ENCODE peak calls at places on chromosomes 2 and 18, in eight cellular contexts. One of them, this sample, is unnamed.

GRCh38 chr18:42807852-42808251 is 307.6 kb downstream of the RIT2 start:
- DNase-seq in stomach: no peak
- DNase-seq in epithelial cell of proximal tubule: no peak
- DNase-seq in A549: no peak
- DNase-seq in fibroblast of pulmonary artery: no peak
- DNase-seq in transverse colon: no peak
- DNase-seq in lung: no peak
- DNase-seq in AG10803: no peak
- DNase-seq in this sample: no peak

GRCh38 chr2:233598952-233599351 is 18.5 kb upstream of the UGT1A8 start:
- DNase-seq in stomach: no peak
- DNase-seq in epithelial cell of proximal tubule: no peak
- DNase-seq in A549: no peak
- DNase-seq in fibroblast of pulmonary artery: no peak
- DNase-seq in transverse colon: no peak
- DNase-seq in lung: no peak
- DNase-seq in AG10803: no peak
- DNase-seq in this sample: no peak

GRCh38 chr2:178142274-178143065 is 30.2 kb downstream of the RBM45 start:
- DNase-seq in stomach: no peak
- DNase-seq in epithelial cell of proximal tubule: no peak
- DNase-seq in A549: no peak
- DNase-seq in fibroblast of pulmonary artery: no peak
- DNase-seq in transverse colon: no peak
- DNase-seq in lung: no peak
- DNase-seq in AG10803: no peak
- DNase-seq in this sample: no peak

GRCh38 chr2:10407841-10408648 is 40.1 kb downstream of the ODC1 start:
- DNase-seq in stomach: peak
- DNase-seq in epithelial cell of proximal tubule: peak
- DNase-seq in A549: peak
- DNase-seq in fibroblast of pulmonary artery: peak
- DNase-seq in transverse colon: peak
- DNase-seq in lung: peak
- DNase-seq in AG10803: peak
- DNase-seq in this sample: peak

GRCh38 chr18:10745232-10745631 is 219.4 kb downstream of the NAPG start:
- DNase-seq in stomach: no peak
- DNase-seq in epithelial cell of proximal tubule: no peak
- DNase-seq in A549: no peak
- DNase-seq in fibroblast of pulmonary artery: no peak
- DNase-seq in transverse colon: no peak
- DNase-seq in lung: no peak
- DNase-seq in AG10803: no peak
- DNase-seq in this sample: no peak

GRCh38 chr2:134815741-134816140 is 22.7 kb upstream of the ACMSD start:
- DNase-seq in stomach: no peak
- DNase-seq in epithelial cell of proximal tubule: no peak
- DNase-seq in A549: no peak
- DNase-seq in fibroblast of pulmonary artery: no peak
- DNase-seq in transverse colon: no peak
- DNase-seq in lung: no peak
- DNase-seq in AG10803: no peak
- DNase-seq in this sample: no peak

GRCh38 chr18:9701604-9702324 is 6.3 kb upstream of the RAB31 start:
- DNase-seq in stomach: no peak
- DNase-seq in epithelial cell of proximal tubule: no peak
- DNase-seq in A549: no peak
- DNase-seq in fibroblast of pulmonary artery: no peak
- DNase-seq in transverse colon: no peak
- DNase-seq in lung: no peak
- DNase-seq in AG10803: no peak
- DNase-seq in this sample: no peak

GRCh38 chr2:120429586-120430500 is 83.9 kb downstream of the INHBB start:
- DNase-seq in stomach: no peak
- DNase-seq in epithelial cell of proximal tubule: no peak
- DNase-seq in A549: no peak
- DNase-seq in fibroblast of pulmonary artery: no peak
- DNase-seq in transverse colon: no peak
- DNase-seq in lung: no peak
- DNase-seq in AG10803: no peak
- DNase-seq in this sample: peak

GRCh38 chr2:226114436-226114835 is 685.2 kb downstream of the IRS1 start:
- DNase-seq in stomach: no peak
- DNase-seq in epithelial cell of proximal tubule: no peak
- DNase-seq in A549: peak
- DNase-seq in fibroblast of pulmonary artery: peak
- DNase-seq in transverse colon: no peak
- DNase-seq in lung: no peak
- DNase-seq in AG10803: no peak
- DNase-seq in this sample: no peak

GRCh38 chr2:57740905-57741304 is 305.7 kb upstream of the VRK2 start:
- DNase-seq in stomach: no peak
- DNase-seq in epithelial cell of proximal tubule: no peak
- DNase-seq in A549: no peak
- DNase-seq in fibroblast of pulmonary artery: no peak
- DNase-seq in transverse colon: no peak
- DNase-seq in lung: no peak
- DNase-seq in AG10803: no peak
- DNase-seq in this sample: no peak

GRCh38 chr2:148814143-148814852 is 60.7 kb upstream of the KIF5C start:
- DNase-seq in stomach: peak
- DNase-seq in epithelial cell of proximal tubule: peak
- DNase-seq in A549: no peak
- DNase-seq in fibroblast of pulmonary artery: peak
- DNase-seq in transverse colon: peak
- DNase-seq in lung: no peak
- DNase-seq in AG10803: peak
- DNase-seq in this sample: no peak

GRCh38 chr2:234548720-234549420 is 52.0 kb upstream of the ARL4C start:
- DNase-seq in stomach: no peak
- DNase-seq in epithelial cell of proximal tubule: no peak
- DNase-seq in A549: peak
- DNase-seq in fibroblast of pulmonary artery: peak
- DNase-seq in transverse colon: no peak
- DNase-seq in lung: no peak
- DNase-seq in AG10803: peak
- DNase-seq in this sample: no peak

GRCh38 chr2:171318463-171318934 is 115.3 kb downstream of the METTL8 start:
- DNase-seq in stomach: no peak
- DNase-seq in epithelial cell of proximal tubule: no peak
- DNase-seq in A549: no peak
- DNase-seq in fibroblast of pulmonary artery: peak
- DNase-seq in transverse colon: peak
- DNase-seq in lung: no peak
- DNase-seq in AG10803: peak
- DNase-seq in this sample: no peak
- H3K4me3 ChIP-seq in stomach: no peak
- H3K4me3 ChIP-seq in epithelial cell of proximal tubule: no peak
- H3K4me3 ChIP-seq in A549: no peak
- H3K4me3 ChIP-seq in fibroblast of pulmonary artery: no peak
- H3K4me3 ChIP-seq in transverse colon: no peak
- H3K4me3 ChIP-seq in lung: no peak
- H3K4me3 ChIP-seq in AG10803: no peak
- H3K4me3 ChIP-seq in this sample: no peak

GRCh38 chr2:25401307-25402021 is 59.7 kb upstream of the DNMT3A start:
- DNase-seq in stomach: no peak
- DNase-seq in epithelial cell of proximal tubule: no peak
- DNase-seq in A549: no peak
- DNase-seq in fibroblast of pulmonary artery: no peak
- DNase-seq in transverse colon: no peak
- DNase-seq in lung: no peak
- DNase-seq in AG10803: no peak
- DNase-seq in this sample: no peak

GRCh38 chr2:25405871-25406270 is 64.1 kb upstream of the DNMT3A start:
- DNase-seq in stomach: no peak
- DNase-seq in epithelial cell of proximal tubule: no peak
- DNase-seq in A549: no peak
- DNase-seq in fibroblast of pulmonary artery: no peak
- DNase-seq in transverse colon: no peak
- DNase-seq in lung: no peak
- DNase-seq in AG10803: no peak
- DNase-seq in this sample: no peak

GRCh38 chr2:25398534-25398933 is 56.8 kb upstream of the DNMT3A start:
- DNase-seq in stomach: no peak
- DNase-seq in epithelial cell of proximal tubule: no peak
- DNase-seq in A549: no peak
- DNase-seq in fibroblast of pulmonary artery: no peak
- DNase-seq in transverse colon: no peak
- DNase-seq in lung: no peak
- DNase-seq in AG10803: no peak
- DNase-seq in this sample: no peak

GRCh38 chr2:25400576-25401241 is 59.0 kb upstream of the DNMT3A start:
- DNase-seq in stomach: no peak
- DNase-seq in epithelial cell of proximal tubule: no peak
- DNase-seq in A549: no peak
- DNase-seq in fibroblast of pulmonary artery: no peak
- DNase-seq in transverse colon: no peak
- DNase-seq in lung: no peak
- DNase-seq in AG10803: no peak
- DNase-seq in this sample: no peak

DNA sequence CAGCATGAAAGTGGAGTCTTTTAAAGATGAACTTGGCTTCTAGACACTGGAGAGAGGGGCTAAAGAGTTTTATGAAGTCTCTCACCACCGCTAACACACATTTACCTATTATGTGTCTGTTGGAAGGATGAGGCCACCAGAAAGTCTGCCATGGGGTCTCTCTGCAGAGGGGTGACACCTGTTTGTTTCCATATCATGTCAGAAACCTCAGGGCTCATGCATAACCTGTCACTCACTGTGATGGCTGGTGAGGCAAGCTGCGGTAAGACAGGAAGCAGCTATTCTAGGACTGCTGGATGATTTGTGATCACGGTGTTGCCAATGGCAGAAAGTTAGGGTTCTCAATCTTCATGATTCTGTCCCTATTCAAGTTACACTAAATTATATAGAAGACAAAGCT is 60.8 kb upstream of the DNMT3A start:
- DNase-seq in stomach: no peak
- DNase-seq in epithelial cell of proximal tubule: no peak
- DNase-seq in A549: no peak
- DNase-seq in fibroblast of pulmonary artery: no peak
- DNase-seq in transverse colon: no peak
- DNase-seq in lung: no peak
- DNase-seq in AG10803: no peak
- DNase-seq in this sample: no peak
- H3K4me3 ChIP-seq in stomach: no peak
- H3K4me3 ChIP-seq in epithelial cell of proximal tubule: no peak
- H3K4me3 ChIP-seq in A549: no peak
- H3K4me3 ChIP-seq in fibroblast of pulmonary artery: no peak
- H3K4me3 ChIP-seq in transverse colon: no peak
- H3K4me3 ChIP-seq in lung: no peak
- H3K4me3 ChIP-seq in AG10803: no peak
- H3K4me3 ChIP-seq in this sample: no peak

DNA sequence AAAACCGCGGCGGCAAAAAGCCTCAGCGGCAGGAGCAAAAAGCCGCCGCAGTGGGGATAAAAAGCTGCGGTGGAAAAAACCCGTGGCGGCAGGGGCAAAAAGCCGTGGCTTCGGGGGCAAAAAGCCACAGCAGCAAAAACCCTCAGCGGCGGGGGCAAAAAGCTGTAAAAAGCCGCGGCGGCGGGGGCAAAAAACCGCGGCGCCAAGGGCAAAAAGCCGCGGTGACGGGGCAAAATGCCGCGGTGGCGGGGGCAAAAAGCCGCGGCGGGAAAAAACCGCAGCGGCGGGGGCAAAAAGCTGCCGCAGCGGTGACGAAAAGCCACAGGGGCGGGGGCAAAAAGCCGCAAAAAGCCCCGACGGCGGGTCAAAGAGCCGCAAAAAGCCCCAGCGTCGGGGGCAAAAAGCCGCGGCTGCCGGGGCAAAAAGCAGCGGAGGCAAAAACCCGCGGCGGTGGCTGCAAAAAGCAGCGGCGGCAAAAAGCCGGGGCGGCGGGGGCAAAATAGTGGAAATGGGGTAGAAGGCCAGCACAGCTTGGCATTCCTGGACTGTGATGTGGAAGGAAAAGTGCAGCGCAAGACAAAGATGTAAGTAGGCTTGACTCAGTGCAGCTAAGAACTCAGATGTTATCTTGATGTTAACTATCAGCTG is 151.8 kb downstream of the ANKRD30BL start:
- DNase-seq in stomach: no peak
- DNase-seq in epithelial cell of proximal tubule: no peak
- DNase-seq in A549: no peak
- DNase-seq in fibroblast of pulmonary artery: no peak
- DNase-seq in transverse colon: no peak
- DNase-seq in lung: no peak
- DNase-seq in AG10803: no peak
- DNase-seq in this sample: no peak
- H3K4me3 ChIP-seq in stomach: peak
- H3K4me3 ChIP-seq in epithelial cell of proximal tubule: peak
- H3K4me3 ChIP-seq in A549: peak
- H3K4me3 ChIP-seq in fibroblast of pulmonary artery: peak
- H3K4me3 ChIP-seq in transverse colon: no peak
- H3K4me3 ChIP-seq in lung: no peak
- H3K4me3 ChIP-seq in AG10803: peak
- H3K4me3 ChIP-seq in this sample: peak

GRCh38 chr18:3054785-3055184 is 41.8 kb upstream of the LPIN2 start:
- DNase-seq in stomach: no peak
- DNase-seq in epithelial cell of proximal tubule: no peak
- DNase-seq in A549: no peak
- DNase-seq in fibroblast of pulmonary artery: no peak
- DNase-seq in transverse colon: no peak
- DNase-seq in lung: no peak
- DNase-seq in AG10803: no peak
- DNase-seq in this sample: no peak

GRCh38 chr18:3057526-3057925 is 44.6 kb upstream of the LPIN2 start:
- DNase-seq in stomach: no peak
- DNase-seq in epithelial cell of proximal tubule: no peak
- DNase-seq in A549: no peak
- DNase-seq in fibroblast of pulmonary artery: no peak
- DNase-seq in transverse colon: no peak
- DNase-seq in lung: no peak
- DNase-seq in AG10803: no peak
- DNase-seq in this sample: no peak

GRCh38 chr18:3055201-3055600 is 42.3 kb upstream of the LPIN2 start:
- DNase-seq in stomach: no peak
- DNase-seq in epithelial cell of proximal tubule: no peak
- DNase-seq in A549: no peak
- DNase-seq in fibroblast of pulmonary artery: peak
- DNase-seq in transverse colon: no peak
- DNase-seq in lung: no peak
- DNase-seq in AG10803: no peak
- DNase-seq in this sample: no peak

GRCh38 chr18:3055861-3056260 is 42.9 kb upstream of the LPIN2 start:
- DNase-seq in stomach: no peak
- DNase-seq in epithelial cell of proximal tubule: peak
- DNase-seq in A549: no peak
- DNase-seq in fibroblast of pulmonary artery: no peak
- DNase-seq in transverse colon: no peak
- DNase-seq in lung: no peak
- DNase-seq in AG10803: no peak
- DNase-seq in this sample: no peak

DNA sequence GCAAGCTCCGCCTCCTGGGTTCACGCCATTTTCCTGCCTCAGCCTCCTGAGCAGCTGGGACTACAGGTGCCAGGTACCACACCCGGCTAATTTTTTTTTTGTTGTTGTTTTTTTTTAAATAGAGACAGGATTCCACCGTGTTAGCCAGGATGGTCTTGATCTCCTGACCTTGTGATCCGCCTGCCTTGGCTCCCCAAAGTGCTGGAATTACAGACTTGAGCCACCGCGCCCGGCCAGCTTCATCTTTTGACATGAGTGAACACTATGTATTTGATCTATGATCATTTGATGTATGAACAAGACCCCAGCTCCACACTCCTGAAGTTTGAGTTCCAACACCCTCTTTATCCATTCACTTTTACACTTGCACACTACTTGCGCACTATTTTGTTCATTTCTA is 43.4 kb upstream of the LPIN2 start:
- DNase-seq in stomach: no peak
- DNase-seq in epithelial cell of proximal tubule: no peak
- DNase-seq in A549: no peak
- DNase-seq in fibroblast of pulmonary artery: no peak
- DNase-seq in transverse colon: no peak
- DNase-seq in lung: no peak
- DNase-seq in AG10803: no peak
- DNase-seq in this sample: no peak
- H3K4me3 ChIP-seq in stomach: no peak
- H3K4me3 ChIP-seq in epithelial cell of proximal tubule: no peak
- H3K4me3 ChIP-seq in A549: no peak
- H3K4me3 ChIP-seq in fibroblast of pulmonary artery: no peak
- H3K4me3 ChIP-seq in transverse colon: no peak
- H3K4me3 ChIP-seq in lung: no peak
- H3K4me3 ChIP-seq in AG10803: no peak
- H3K4me3 ChIP-seq in this sample: no peak

This sample was measured in tibial artery.